ENCODE peak calls at places on chromosomes 2 and 18, in four cellular contexts. One of them, this sample, is unnamed.

GRCh38 chr18:48398074-48398473 is 11.1 kb downstream of the ZBTB7C start:
- DNase-seq in GM03348: no peak
- DNase-seq in WTC11: no peak
- DNase-seq in GF-D8: no peak
- DNase-seq in this sample: no peak

GRCh38 chr2:11168488-11168887 is 13.2 kb downstream of the SLC66A3 start:
- DNase-seq in WTC11: no peak
- DNase-seq in GM03348: no peak
- DNase-seq in GF-D8: no peak
- DNase-seq in this sample: no peak

GRCh38 chr2:108701208-108701607 is 18.1 kb upstream of the RANBP2 start:
- DNase-seq in WTC11: no peak
- DNase-seq in GF-D8: no peak
- DNase-seq in GM03348: no peak
- DNase-seq in this sample: no peak

GRCh38 chr2:43311276-43311675 is 84.9 kb upstream of the ZFP36L2 start:
- DNase-seq in GM03348: no peak
- DNase-seq in WTC11: no peak
- DNase-seq in GF-D8: no peak
- DNase-seq in this sample: no peak

GRCh38 chr2:190216829-190217228 is 102.8 kb downstream of the HIBCH start:
- DNase-seq in GM03348: peak
- DNase-seq in GF-D8: no peak
- DNase-seq in WTC11: peak
- DNase-seq in this sample: no peak

GRCh38 chr2:175030380-175031271 is 25.4 kb upstream of the CHN1 start:
- DNase-seq in WTC11: peak
- DNase-seq in GM03348: peak
- DNase-seq in GF-D8: peak
- DNase-seq in this sample: no peak

GRCh38 chr2:220682616-220683015 is 889.5 kb downstream of the EPHA4 start:
- DNase-seq in GF-D8: no peak
- DNase-seq in GM03348: no peak
- DNase-seq in WTC11: no peak
- DNase-seq in this sample: no peak

GRCh38 chr2:82007051-82007664 is 1702.6 kb upstream of the LRRTM1 start:
- DNase-seq in GF-D8: no peak
- DNase-seq in GM03348: no peak
- DNase-seq in WTC11: no peak
- DNase-seq in this sample: no peak

GRCh38 chr2:119645173-119645846 is 33.7 kb upstream of the TMEM177 start:
- DNase-seq in WTC11: no peak
- DNase-seq in GF-D8: no peak
- DNase-seq in GM03348: peak
- DNase-seq in this sample: no peak

GRCh38 chr2:64711260-64711659 is 57.5 kb upstream of the SERTAD2 start:
- DNase-seq in GM03348: no peak
- DNase-seq in GF-D8: peak
- DNase-seq in WTC11: no peak
- DNase-seq in this sample: no peak

This sample was measured in BJ.